ENCODE peak calls at places on chromosomes 1 and 21, in nine cellular contexts. A is caudate nucleus; M is CD8-positive, alpha-beta memory T cell; B is MM.1S; I is lung; V is left ventricle myocardium inferior; K is HepG2; C is SJCRH30; P is SK-N-SH. Z is an unnamed sample.

GRCh38 chr21:42156690-42157605 is 62.0 kb upstream of the ABCG1 start:
- DNase-seq in I (no peak), K (no peak), P (peak), M (no peak), C (peak), B (no peak), A (peak), V (no peak), Z (no peak)

GRCh38 chr1:24867064-24867870 is 62.8 kb downstream of the RUNX3 start:
- DNase-seq in K (no peak), A (no peak), P (no peak), V (no peak), B (no peak), C (no peak), M (no peak), I (peak), Z (no peak)

GRCh38 chr1:47894718-47895393 is 102.3 kb downstream of the TRABD2B start:
- DNase-seq in M (no peak), K (no peak), I (peak), B (no peak), A (no peak), V (no peak), P (no peak), C (no peak), Z (peak)

GRCh38 chr1:53276902-53277281 is 38.6 kb upstream of the MAGOH start:
- DNase-seq in I (no peak), V (no peak), B (no peak), P (no peak), K (no peak), C (no peak), A (no peak), M (no peak), Z (no peak)

GRCh38 chr1:98323396-98323795 is 338.1 kb upstream of the SNX7 start:
- DNase-seq in V (no peak), K (no peak), P (no peak), C (peak), I (no peak), M (no peak), A (no peak), B (no peak), Z (peak)

GRCh38 chr1:99279525-99279924 is 15.2 kb downstream of the PLPPR4 start:
- DNase-seq in C (peak), A (no peak), K (no peak), I (no peak), V (no peak), P (peak), M (no peak), B (no peak), Z (no peak)

GRCh38 chr1:2778220-2778592 is 23.3 kb downstream of the TTC34 start:
- DNase-seq in V (no peak), C (no peak), P (no peak), M (no peak), A (no peak), B (no peak), I (no peak), K (no peak), Z (no peak)

GRCh38 chr1:86581250-86581649 is 34.4 kb downstream of the CLCA4 start:
- DNase-seq in C (no peak), M (no peak), V (no peak), B (no peak), P (no peak), A (no peak), K (no peak), I (no peak), Z (no peak)

DNA sequence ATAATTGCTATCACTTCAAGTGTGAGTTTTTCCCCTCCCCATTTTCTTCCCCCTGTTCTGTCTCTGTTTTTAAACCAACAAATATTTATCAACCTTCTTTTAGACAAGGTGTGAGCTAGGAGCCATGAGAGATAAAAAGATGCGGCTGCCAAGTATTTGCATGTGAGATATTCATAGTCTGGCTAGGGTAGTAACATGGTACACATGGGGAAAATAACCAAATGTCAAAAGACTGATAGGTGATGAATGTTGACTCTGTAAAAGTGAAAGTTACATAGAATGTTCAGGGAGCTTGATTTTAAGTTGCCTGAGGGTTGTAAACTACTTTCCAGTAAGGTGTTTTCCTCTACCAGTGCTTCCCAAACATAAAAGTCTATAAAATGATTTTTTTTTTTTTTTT is 25.4 kb upstream of the SRP9 start:
- DNase-seq in K (no peak), I (no peak), A (no peak), V (no peak), M (no peak), P (no peak), C (no peak), B (no peak), Z (no peak)
- H3K27ac ChIP-seq in K (no peak), I (no peak), A (no peak), V (peak), M (no peak), P (no peak), C (no peak), B (no peak), Z (no peak)

DNA sequence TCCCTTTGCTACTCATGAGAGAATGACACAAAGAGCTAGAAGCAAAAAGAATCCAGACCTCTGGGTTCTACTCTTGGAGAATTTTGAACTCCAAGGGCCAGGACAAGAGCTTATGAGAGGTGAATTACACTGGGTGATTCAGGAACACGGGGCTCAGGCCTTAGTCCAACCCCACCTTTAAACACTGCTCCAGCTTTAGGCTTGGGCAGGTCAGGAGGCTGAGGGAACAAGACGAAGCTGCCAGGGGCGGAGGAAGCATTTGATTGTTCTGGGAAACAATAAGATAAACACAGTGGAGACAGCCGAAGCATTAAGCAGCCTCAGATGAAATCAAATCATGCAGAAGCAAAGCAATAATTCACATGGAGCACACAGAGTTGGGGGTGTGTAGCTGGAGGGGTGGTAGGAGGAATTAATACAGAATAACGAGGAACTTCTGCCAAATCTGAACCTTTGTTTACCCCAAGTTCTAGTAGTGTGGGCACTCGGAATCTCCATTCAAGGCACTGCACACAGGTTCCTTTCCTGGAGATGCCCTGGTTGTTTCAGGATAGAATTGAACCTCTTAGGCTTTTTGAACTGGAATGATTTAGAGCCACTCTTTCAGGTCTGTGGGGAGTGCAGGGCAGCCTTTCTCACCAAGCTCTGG is 93.2 kb downstream of the PLXNA2 start:
- DNase-seq in P (no peak), M (no peak), K (no peak), V (no peak), A (peak), B (no peak), I (no peak), C (no peak), Z (no peak)
- H3K27ac ChIP-seq in P (no peak), M (no peak), K (no peak), V (peak), A (no peak), B (no peak), I (peak), C (no peak), Z (peak)

DNA sequence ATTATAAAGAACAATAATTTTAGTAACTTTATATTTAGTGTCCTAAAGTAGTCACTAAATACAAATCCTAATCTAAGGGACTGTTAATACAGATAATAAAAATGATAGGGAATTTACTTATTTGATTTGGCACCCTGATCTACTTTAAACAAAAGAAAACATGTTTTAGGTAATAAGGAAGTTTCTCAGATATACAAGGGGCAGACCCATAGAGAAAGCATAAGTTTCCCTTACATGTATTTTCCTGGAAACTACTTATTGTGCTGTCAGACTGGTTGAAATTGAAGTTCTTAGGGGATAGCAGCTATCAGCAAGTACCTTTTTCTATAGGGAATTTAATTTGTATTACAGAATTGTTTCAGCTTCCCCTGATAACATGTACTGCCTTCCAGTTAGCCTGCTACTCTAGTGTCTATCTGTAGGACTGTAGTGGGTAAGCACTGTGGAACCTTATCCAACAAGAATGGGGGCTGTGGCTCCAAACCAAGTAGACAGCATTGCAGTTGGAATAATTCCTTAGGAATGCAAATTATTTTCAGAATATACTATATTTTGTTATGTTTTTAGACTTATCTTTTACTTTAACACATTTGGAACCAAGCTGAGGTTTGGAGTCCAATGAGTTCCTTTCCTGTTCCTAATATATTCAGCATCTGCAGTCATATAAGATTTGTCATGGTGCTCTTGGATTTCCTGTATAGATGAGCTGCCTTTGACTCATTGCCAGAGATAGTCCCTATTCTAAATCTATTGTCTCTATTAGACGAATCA is 14.7 kb downstream of the MSH4 start:
- DNase-seq in A (no peak), B (no peak), K (no peak), V (no peak), C (peak), P (no peak), I (no peak), M (no peak), Z (no peak)
- H3K27ac ChIP-seq in A (no peak), B (no peak), K (no peak), V (no peak), C (peak), P (no peak), I (no peak), M (no peak), Z (no peak)

GRCh38 chr1:225745231-225745630 is 32.4 kb upstream of the SRP9 start:
- DNase-seq in A (no peak), P (no peak), K (no peak), I (no peak), V (no peak), C (no peak), M (no peak), B (no peak), Z (no peak)
- H3K27ac ChIP-seq in A (no peak), P (peak), K (no peak), I (no peak), V (peak), C (no peak), M (no peak), B (no peak), Z (peak)

GRCh38 chr1:9705337-9706098 is 54.0 kb downstream of the PIK3CD start:
- DNase-seq in B (no peak), M (no peak), A (no peak), K (no peak), I (no peak), V (no peak), P (no peak), C (no peak), Z (no peak)
- H3K27ac ChIP-seq in B (no peak), M (no peak), A (no peak), K (no peak), I (no peak), V (no peak), P (no peak), C (no peak), Z (no peak)

DNA sequence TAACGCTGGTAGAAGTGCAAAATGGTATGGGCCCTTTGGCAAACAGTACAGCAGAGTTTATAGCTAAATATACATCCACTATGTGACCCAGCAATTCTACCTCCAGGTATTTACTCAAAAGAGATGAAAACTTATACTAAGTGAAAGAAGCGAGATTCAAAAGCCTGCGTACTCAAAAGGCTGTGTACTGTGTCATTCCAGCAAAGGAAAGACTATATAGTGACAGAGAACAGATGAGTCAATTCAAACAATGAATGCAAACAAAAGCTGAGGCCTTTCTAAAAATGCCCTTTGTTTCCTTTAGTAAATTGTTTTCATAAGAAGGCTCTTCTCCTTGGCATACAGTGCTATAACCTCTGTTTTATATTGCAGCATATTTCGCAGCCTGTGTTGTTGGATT is 268.8 kb upstream of the CSF3R start:
- DNase-seq in B (no peak), A (no peak), V (no peak), C (no peak), I (no peak), K (peak), M (no peak), P (no peak), Z (no peak)
- H3K27ac ChIP-seq in B (no peak), A (no peak), V (no peak), C (no peak), I (no peak), K (no peak), M (no peak), P (no peak), Z (no peak)